ENCODE peak calls at places on chromosomes 7 and 10, in four cellular contexts. Y is Right ventricle myocardium superior; V is stimulated activated CD4-positive, alpha-beta T cell treated with anti-CD3 and anti-CD28 coated beads, Interleukin-1b, Interleukin-23, amount 100 ng/mL, for 1 hour; D is fibroblast of mammary gland. S is an unnamed sample.

GRCh38 chr7:77710861-77711260 is 14.6 kb downstream of the RSBN1L start:
- DNase-seq in Y (no peak), V (no peak), D (no peak), S (no peak)

GRCh38 chr10:120824864-120825263 is 26.3 kb upstream of the WDR11 start:
- DNase-seq in Y (no peak), V (no peak), D (peak), S (no peak)

GRCh38 chr10:11300563-11300962 is 282.9 kb downstream of the CELF2 start:
- DNase-seq in Y (no peak), V (no peak), D (no peak), S (no peak)

GRCh38 chr7:15915694-15916093 is 229.2 kb upstream of the MEOX2 start:
- DNase-seq in Y (no peak), V (no peak), D (peak), S (no peak)

GRCh38 chr7:46744957-46745699 is 824.1 kb upstream of the IGFBP3 start:
- DNase-seq in Y (no peak), V (no peak), D (no peak), S (no peak)

GRCh38 chr10:20622522-20623270 is 274.4 kb downstream of the NEBL start:
- DNase-seq in Y (no peak), V (no peak), D (peak), S (no peak)

GRCh38 chr10:50740351-50740688 is 584 bp downstream of the ASAH2B start:
- DNase-seq in Y (no peak), V (no peak), D (peak), S (no peak)

GRCh38 chr10:79404231-79404609 is 41.2 kb downstream of the ZCCHC24 start:
- DNase-seq in Y (peak), V (no peak), D (peak), S (peak)

GRCh38 chr10:17188644-17189172 is 12.8 kb downstream of the TRDMT1 start:
- DNase-seq in Y (no peak), V (no peak), D (no peak), S (no peak)

GRCh38 chr10:88565072-88565471 is 18.0 kb downstream of the RNLS start:
- DNase-seq in Y (no peak), V (no peak), D (peak), S (no peak)

GRCh38 chr10:97311106-97311615 is 7.9 kb upstream of the FRAT1 start:
- DNase-seq in Y (no peak), V (no peak), D (peak), S (no peak)

GRCh38 chr7:12764355-12765000 is 77.0 kb downstream of the ARL4A start:
- DNase-seq in Y (no peak), V (no peak), D (no peak), S (no peak)

GRCh38 chr7:74401137-74401859 is 52.4 kb upstream of the GTF2IRD1 start:
- DNase-seq in Y (peak), V (peak), D (peak), S (peak)

GRCh38 chr7:38291117-38291647 is 17.7 kb upstream of the TARP start:
- DNase-seq in Y (no peak), V (no peak), D (no peak), S (no peak)

GRCh38 chr10:70996549-70996948 is 108.2 kb upstream of the PCBD1 start:
- DNase-seq in Y (no peak), V (no peak), D (no peak), S (no peak)

GRCh38 chr7:100682991-100683658 is 9.6 kb downstream of the GNB2 start:
- DNase-seq in Y (no peak), V (no peak), D (no peak), S (peak)

GRCh38 chr10:89684604-89685003 is 16.8 kb upstream of the KIF20B start:
- DNase-seq in Y (no peak), V (no peak), D (peak), S (no peak)

GRCh38 chr7:69775231-69775771 is 177.0 kb downstream of the AUTS2 start:
- DNase-seq in Y (peak), V (no peak), D (peak), S (no peak)

GRCh38 chr10:92544296-92544695 is 29.6 kb downstream of the IDE start:
- DNase-seq in Y (no peak), V (no peak), D (no peak), S (no peak)

S was measured in lower lobe of right lung.